ENCODE peak calls at places on chromosomes 3 and 15, in four cellular contexts. J is HL-60, T is K562, M is GM12878. S is an unnamed sample.

GRCh38 chr3:148175215-148175614 is 522.5 kb upstream of the AGTR1 start:
- DNase-seq in T (no peak), J (no peak), M (no peak), S (no peak)

GRCh38 chr15:82709421-82710207 is at the start of gene AP3B2:
- DNase-seq in M (no peak), J (peak; percentile 67), T (peak; percentile 82), S (peak; percentile 81)

GRCh38 chr3:30578479-30578878 is 27.9 kb upstream of the TGFBR2 start:
- DNase-seq in M (no peak), T (no peak), J (peak; percentile 51), S (no peak)

GRCh38 chr15:25508369-25509002 is 69.7 kb upstream of the UBE3A start:
- DNase-seq in T (peak; percentile 52), J (no peak), M (no peak), S (no peak)

GRCh38 chr15:101376615-101377395 is 81.8 kb upstream of the SNRPA1 start:
- DNase-seq in M (no peak), T (no peak), J (no peak), S (no peak)

GRCh38 chr3:184540777-184541681 is 20.6 kb upstream of the EPHB3 start:
- DNase-seq in J (peak; percentile 70), M (no peak), T (peak; percentile 74), S (no peak)

GRCh38 chr3:170473358-170473757 is 54.7 kb downstream of the CLDN11 start:
- DNase-seq in M (no peak), T (no peak), J (no peak), S (no peak)

GRCh38 chr3:120192159-120192558 is 92.9 kb downstream of the GPR156 start:
- DNase-seq in M (no peak), T (no peak), J (no peak), S (no peak)

GRCh38 chr3:109268181-109268580 is 48.1 kb downstream of the DPPA2 start:
- DNase-seq in M (no peak), T (no peak), J (no peak), S (no peak)

GRCh38 chr3:71585891-71586809 is 2.6 kb upstream of the FOXP1 start:
- DNase-seq in T (peak; percentile 45), M (no peak), J (no peak), S (no peak)

GRCh38 chr3:120506076-120506827 is 55.5 kb upstream of the FSTL1 start:
- DNase-seq in J (no peak), T (no peak), M (no peak), S (no peak)

GRCh38 chr3:195697582-195698324 is 23.0 kb upstream of the MUC20 start:
- DNase-seq in T (peak; percentile 87), M (no peak), J (no peak), S (no peak)

GRCh38 chr15:34018021-34018645 is 20.9 kb downstream of the AVEN start:
- DNase-seq in J (no peak), T (no peak), M (no peak), S (no peak)

GRCh38 chr3:45881031-45882022 is 5.0 kb upstream of the CCR9 start:
- DNase-seq in T (peak; percentile 89), J (peak; percentile 36), M (no peak), S (no peak)

GRCh38 chr15:55526559-55527036 is 18.6 kb upstream of the DNAAF4 start:
- DNase-seq in T (peak; percentile 61), M (no peak), J (peak; percentile 50), S (peak; percentile 25)

GRCh38 chr3:170862618-170863374 is 7.2 kb downstream of the RPL22L1 start:
- DNase-seq in M (no peak), T (no peak), J (no peak), S (no peak)

GRCh38 chr15:94791008-94791407 is 559.6 kb downstream of the MCTP2 start:
- DNase-seq in J (no peak), T (no peak), M (no peak), S (no peak)

GRCh38 chr15:32683906-32684584 is 33.8 kb upstream of the GREM1 start:
- DNase-seq in T (no peak), M (no peak), J (peak; percentile 43), S (no peak)

GRCh38 chr3:50171540-50172301 is 16.6 kb downstream of the SEMA3F start:
- DNase-seq in M (no peak), J (no peak), T (no peak), S (no peak)
- TF ChIP-seq POLR2AphosphoS5 in M (no peak), J (no peak), T (no peak), S (no peak)

DNA sequence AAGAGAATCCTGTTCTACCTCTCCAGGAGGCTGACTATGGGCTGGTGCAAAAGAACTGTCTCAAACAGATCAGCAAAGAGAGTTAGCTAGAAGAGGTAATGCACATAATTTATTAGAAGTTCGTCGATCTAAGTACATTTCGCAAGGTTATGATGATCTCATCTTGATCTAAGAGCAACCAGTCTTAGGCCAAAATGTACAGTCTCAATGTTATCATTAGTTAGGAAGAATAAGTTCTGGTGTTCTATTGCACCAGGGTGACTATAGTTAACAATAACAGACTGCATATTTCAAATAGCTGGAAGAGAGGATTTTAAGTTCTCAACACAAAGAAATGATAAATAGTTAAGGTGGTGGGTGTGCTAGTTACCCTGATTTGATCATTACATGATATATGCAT is 193.2 kb downstream of the SHOX2 start:
- DNase-seq in J (no peak), M (no peak), T (no peak), S (no peak)
- TF ChIP-seq SPI1 in J (no peak), M (no peak), T (no peak), S (no peak)

GRCh38 chr15:92614301-92614700 is 41.3 kb downstream of the FAM174B start:
- DNase-seq in M (no peak), T (no peak), J (no peak), S (no peak)

GRCh38 chr15:92616621-92617179 is 38.9 kb downstream of the FAM174B start:
- DNase-seq in M (no peak), J (no peak), T (peak; percentile 24), S (no peak)

GRCh38 chr15:92613841-92614240 is 41.7 kb downstream of the FAM174B start:
- DNase-seq in J (no peak), M (no peak), T (no peak), S (no peak)

GRCh38 chr15:92612891-92613290 is 42.7 kb downstream of the FAM174B start:
- DNase-seq in M (no peak), J (no peak), T (no peak), S (no peak)

GRCh38 chr15:92614791-92615785 is 40.5 kb downstream of the FAM174B start:
- DNase-seq in T (no peak), M (no peak), J (no peak), S (no peak)
- TF ChIP-seq POLR2AphosphoS5 in T (no peak), M (no peak), J (no peak), S (no peak)

GRCh38 chr3:160968731-160969130 is 136.4 kb downstream of the B3GALNT1 start:
- DNase-seq in M (no peak), T (no peak), J (no peak), S (no peak)

GRCh38 chr3:160977776-160978175 is 127.4 kb downstream of the B3GALNT1 start:
- DNase-seq in T (no peak), M (no peak), J (no peak), S (no peak)

DNA sequence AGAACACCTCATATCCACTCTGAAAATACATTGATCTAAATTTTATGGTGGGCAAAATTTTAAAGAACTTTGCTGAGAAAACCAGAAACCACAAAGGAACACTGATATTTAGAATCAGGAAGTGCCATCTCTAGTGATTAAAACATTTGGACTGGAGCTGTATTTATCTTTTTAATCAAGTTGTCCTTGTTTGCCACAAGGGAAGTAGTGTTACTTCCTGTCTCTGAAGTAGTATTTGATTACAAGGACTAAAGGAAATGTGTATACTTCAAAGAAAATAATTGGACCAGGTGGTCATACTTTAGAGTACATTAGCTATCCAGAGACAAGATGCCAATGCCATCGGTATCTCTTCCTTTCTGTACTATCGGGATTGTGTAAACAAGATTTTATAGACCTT is 132.1 kb downstream of the B3GALNT1 start:
- DNase-seq in T (no peak), J (no peak), M (no peak), S (no peak)
- TF ChIP-seq SPI1 in T (no peak), J (peak; percentile 61), M (no peak), S (no peak)

S was measured in GM12891.